ENCODE peak calls at places on chromosomes 6 and 20, in eight cellular contexts. W is iPS-NIHi11, S is left cardiac atrium, K is ureter, D is lower lobe of right lung, Z is sciatic nerve, L is anterior cingulate cortex, J is NCI-H748 treated with DMSO at 0.1 percent for 48 hours. A is an unnamed sample.

GRCh38 chr6:154509421-154510143 is 903 bp downstream of the CNKSR3 start:
- DNase-seq in W (peak), S (peak), K (peak), D (peak), Z (peak), L (no peak), J (peak), A (peak)

GRCh38 chr6:150377211-150377781 is 8.5 kb downstream of the IYD start:
- DNase-seq in W (peak), S (no peak), K (no peak), D (peak), Z (no peak), L (no peak), J (no peak), A (no peak)

GRCh38 chr6:6705061-6705425 is 116.5 kb downstream of the LY86 start:
- DNase-seq in W (no peak), S (no peak), K (no peak), D (no peak), Z (no peak), L (no peak), J (no peak), A (no peak)

GRCh38 chr20:50824137-50824536 is 29.3 kb downstream of the BCAS4 start:
- DNase-seq in W (no peak), S (peak), K (peak), D (no peak), Z (peak), L (no peak), J (no peak), A (no peak)

GRCh38 chr20:46715292-46715756 is 5.9 kb downstream of the SLC2A10 start:
- DNase-seq in W (peak), S (peak), K (peak), D (no peak), Z (peak), L (no peak), J (no peak), A (peak)

GRCh38 chr6:71394001-71394432 is 105.4 kb downstream of the OGFRL1 start:
- DNase-seq in W (no peak), S (no peak), K (no peak), D (no peak), Z (no peak), L (no peak), J (peak), A (no peak)

GRCh38 chr6:155495011-155495768 is 39.6 kb upstream of the NOX3 start:
- DNase-seq in W (peak), S (peak), K (peak), D (no peak), Z (peak), L (no peak), J (no peak), A (no peak)

GRCh38 chr20:24027229-24027628 is 38.6 kb upstream of the GGTLC1 start:
- DNase-seq in W (no peak), S (peak), K (peak), D (peak), Z (peak), L (no peak), J (no peak), A (no peak)

GRCh38 chr6:144725731-144726522 is 440.8 kb downstream of the UTRN start:
- DNase-seq in W (no peak), S (no peak), K (no peak), D (no peak), Z (no peak), L (no peak), J (no peak), A (no peak)

GRCh38 chr20:23749746-23750145 is 989 bp downstream of the CST1 start:
- DNase-seq in W (no peak), S (no peak), K (no peak), D (no peak), Z (no peak), L (no peak), J (no peak), A (no peak)

GRCh38 chr6:31568537-31568961 is 3.5 kb upstream of the LTA start:
- DNase-seq in W (no peak), S (no peak), K (no peak), D (no peak), Z (no peak), L (no peak), J (no peak), A (no peak)

GRCh38 chr20:32325706-32326506 is 32.2 kb upstream of the ASXL1 start:
- DNase-seq in W (no peak), S (no peak), K (no peak), D (no peak), Z (no peak), L (no peak), J (peak), A (no peak)

GRCh38 chr20:50110141-50111047 is 2.6 kb downstream of the UBE2V1 start:
- DNase-seq in W (no peak), S (no peak), K (no peak), D (no peak), Z (no peak), L (no peak), J (no peak), A (peak)

GRCh38 chr20:57811373-57812020 is 101.7 kb upstream of the PMEPA1 start:
- DNase-seq in W (no peak), S (no peak), K (no peak), D (no peak), Z (no peak), L (no peak), J (no peak), A (no peak)